ENCODE peak calls at places on chromosome 9, in nine cellular contexts. U is heart right ventricle, K is tibial nerve, N is AG04450, I is coronary artery, R is Peyer's patch, J is colonic mucosa, P is suprapubic skin, G is GM23338. O is an unnamed sample.

GRCh38 chr9:89078860-89079259 is 87.6 kb downstream of the S1PR3 start:
- DNase-seq in U (no peak), K (no peak), N (no peak), I (no peak), R (no peak), J (no peak), P (no peak), G (no peak), O (no peak)

GRCh38 chr9:105264380-105264779 is 19.9 kb downstream of the SLC44A1 start:
- DNase-seq in U (no peak), K (no peak), N (no peak), I (no peak), R (no peak), J (no peak), P (no peak), G (no peak), O (no peak)

GRCh38 chr9:86586144-86586494 is 231.9 kb upstream of the TUT7 start:
- DNase-seq in U (no peak), K (no peak), N (no peak), I (no peak), R (no peak), J (no peak), P (no peak), G (no peak), O (no peak)

GRCh38 chr9:34511160-34511513 is 11.7 kb downstream of the ENHO start:
- DNase-seq in U (no peak), K (no peak), N (no peak), I (no peak), R (no peak), J (no peak), P (no peak), G (no peak), O (no peak)

GRCh38 chr9:121650220-121651013 is 1.0 kb upstream of the DAB2IP start:
- DNase-seq in U (peak), K (no peak), N (peak), I (no peak), R (peak), J (peak), P (no peak), G (peak), O (peak)

GRCh38 chr9:127960410-127961165 is 20.2 kb downstream of the EEIG1 start:
- DNase-seq in U (no peak), K (no peak), N (no peak), I (no peak), R (no peak), J (no peak), P (no peak), G (no peak), O (no peak)

GRCh38 chr9:134735441-134736175 is 94.0 kb downstream of the COL5A1 start:
- DNase-seq in U (peak), K (peak), N (no peak), I (no peak), R (peak), J (peak), P (peak), G (no peak), O (no peak)

GRCh38 chr9:90141723-90142122 is 500.9 kb downstream of the DIRAS2 start:
- DNase-seq in U (no peak), K (no peak), N (no peak), I (no peak), R (no peak), J (no peak), P (no peak), G (peak), O (peak)

GRCh38 chr9:137486545-137487453 is 27.7 kb upstream of the NSMF start:
- DNase-seq in U (no peak), K (no peak), N (no peak), I (no peak), R (no peak), J (no peak), P (no peak), G (no peak), O (no peak)

GRCh38 chr9:89484475-89485404 is 13.2 kb downstream of the SEMA4D start:
- DNase-seq in U (no peak), K (no peak), N (no peak), I (peak), R (no peak), J (no peak), P (no peak), G (no peak), O (no peak)

GRCh38 chr9:70121818-70122436 is 78.3 kb downstream of the MAMDC2 start:
- DNase-seq in U (no peak), K (no peak), N (no peak), I (no peak), R (no peak), J (no peak), P (no peak), G (no peak), O (no peak)

GRCh38 chr9:13076616-13077015 is 202.9 kb downstream of the MPDZ start:
- DNase-seq in U (no peak), K (no peak), N (no peak), I (no peak), R (no peak), J (no peak), P (no peak), G (no peak), O (no peak)

GRCh38 chr9:13071921-13072320 is 207.6 kb downstream of the MPDZ start:
- DNase-seq in U (no peak), K (no peak), N (no peak), I (no peak), R (no peak), J (no peak), P (no peak), G (no peak), O (no peak)

GRCh38 chr9:13070612-13071595 is 208.6 kb downstream of the MPDZ start:
- DNase-seq in U (no peak), K (no peak), N (no peak), I (no peak), R (no peak), J (no peak), P (no peak), G (no peak), O (no peak)
- H3K4me3 ChIP-seq in U (no peak), K (no peak), N (no peak), I (no peak), R (no peak), J (no peak), P (no peak), G (no peak), O (no peak)

GRCh38 chr9:129434187-129434586 is 186.7 kb downstream of the C9orf50 start:
- DNase-seq in U (no peak), K (no peak), N (no peak), I (no peak), R (no peak), J (no peak), P (no peak), G (no peak), O (no peak)
- H3K27ac ChIP-seq in U (no peak), K (no peak), N (no peak), I (no peak), R (no peak), J (no peak), P (no peak), G (no peak), O (no peak)

DNA sequence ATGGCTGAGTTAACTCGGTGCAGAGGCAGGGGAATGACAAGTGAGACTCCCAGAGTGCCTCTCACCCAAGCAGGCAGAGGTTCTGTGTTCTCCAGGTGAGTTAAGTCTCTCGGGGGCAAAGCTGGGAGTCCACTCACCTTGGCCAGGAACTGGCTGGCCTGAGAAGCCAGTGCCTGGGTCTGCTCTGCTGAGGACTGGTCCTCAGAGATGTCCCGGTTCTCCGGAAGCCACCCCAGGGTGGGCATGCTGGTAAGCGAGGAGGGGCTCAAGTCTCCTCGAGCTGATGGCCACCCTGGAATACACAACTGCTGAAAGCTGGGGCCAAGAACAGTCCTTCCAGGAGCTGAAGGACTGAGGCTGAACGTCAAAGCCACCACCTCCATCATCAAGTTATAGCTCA is 20.4 kb downstream of the AKNA start:
- DNase-seq in U (no peak), K (no peak), N (no peak), I (no peak), R (no peak), J (no peak), P (no peak), G (no peak), O (no peak)
- H3K4me3 ChIP-seq in U (no peak), K (no peak), N (no peak), I (no peak), R (no peak), J (no peak), P (no peak), G (no peak), O (no peak)

GRCh38 chr9:116278326-116278725 is 124.7 kb downstream of the PAPPA start:
- DNase-seq in U (no peak), K (no peak), N (no peak), I (no peak), R (no peak), J (no peak), P (no peak), G (no peak), O (no peak)

GRCh38 chr9:116276651-116277121 is 123.1 kb downstream of the PAPPA start:
- DNase-seq in U (no peak), K (no peak), N (no peak), I (no peak), R (no peak), J (no peak), P (no peak), G (peak), O (no peak)

GRCh38 chr9:116280529-116280928 is 126.9 kb downstream of the PAPPA start:
- DNase-seq in U (no peak), K (no peak), N (no peak), I (no peak), R (no peak), J (no peak), P (no peak), G (no peak), O (no peak)

GRCh38 chr9:116282598-116282997 is 129.0 kb downstream of the PAPPA start:
- DNase-seq in U (no peak), K (no peak), N (no peak), I (no peak), R (no peak), J (no peak), P (no peak), G (peak), O (no peak)

GRCh38 chr9:116279230-116279629 is 125.6 kb downstream of the PAPPA start:
- DNase-seq in U (no peak), K (no peak), N (no peak), I (no peak), R (no peak), J (no peak), P (no peak), G (peak), O (no peak)
- H3K27ac ChIP-seq in U (no peak), K (no peak), N (no peak), I (no peak), R (no peak), J (no peak), P (no peak), G (peak), O (peak)

GRCh38 chr9:18071651-18072060 is 402.3 kb upstream of the ADAMTSL1 start:
- DNase-seq in U (no peak), K (no peak), N (no peak), I (no peak), R (no peak), J (no peak), P (no peak), G (no peak), O (no peak)
- H3K4me3 ChIP-seq in U (no peak), K (no peak), N (no peak), I (no peak), R (no peak), J (no peak), P (no peak), G (no peak), O (no peak)

GRCh38 chr9:7784472-7784871 is 15.1 kb downstream of the DMAC1 start:
- DNase-seq in U (no peak), K (no peak), N (no peak), I (no peak), R (no peak), J (no peak), P (no peak), G (no peak), O (no peak)

GRCh38 chr9:7782390-7783120 is 17.0 kb downstream of the DMAC1 start:
- DNase-seq in U (no peak), K (no peak), N (no peak), I (no peak), R (no peak), J (no peak), P (no peak), G (no peak), O (no peak)

GRCh38 chr9:7788772-7789171 is 10.8 kb downstream of the DMAC1 start:
- DNase-seq in U (no peak), K (no peak), N (no peak), I (no peak), R (no peak), J (no peak), P (no peak), G (no peak), O (no peak)

GRCh38 chr9:7783635-7784063 is 15.9 kb downstream of the DMAC1 start:
- DNase-seq in U (no peak), K (no peak), N (no peak), I (no peak), R (no peak), J (no peak), P (no peak), G (no peak), O (no peak)

DNA sequence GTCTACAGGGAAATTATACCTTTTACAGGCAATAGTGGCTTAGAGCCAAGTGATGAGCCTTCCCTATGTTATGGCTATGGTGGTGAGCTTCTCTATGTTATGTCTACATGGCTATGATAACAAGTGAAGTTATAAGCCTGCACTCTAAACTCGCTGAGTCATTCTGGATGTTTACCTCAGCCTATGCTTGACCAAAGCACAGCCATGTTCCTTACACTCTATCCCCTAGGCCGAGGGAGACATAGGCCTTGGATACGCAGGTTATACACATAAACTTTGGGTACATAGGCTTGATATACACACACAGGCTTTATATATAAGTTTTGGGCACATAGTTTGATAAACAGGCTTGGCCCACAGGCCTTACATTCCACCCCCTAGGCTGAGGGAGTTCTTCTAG is 13.8 kb downstream of the DMAC1 start:
- DNase-seq in U (no peak), K (no peak), N (no peak), I (no peak), R (no peak), J (no peak), P (no peak), G (no peak), O (no peak)
- H3K27ac ChIP-seq in U (no peak), K (no peak), N (no peak), I (no peak), R (no peak), J (no peak), P (no peak), G (no peak), O (no peak)

GRCh38 chr9:129143461-129143927 is 32.3 kb downstream of the PTPA start:
- DNase-seq in U (peak), K (no peak), N (no peak), I (peak), R (peak), J (peak), P (no peak), G (peak), O (no peak)

GRCh38 chr9:129145841-129146292 is 32.2 kb downstream of the IER5L start:
- DNase-seq in U (peak), K (no peak), N (peak), I (peak), R (no peak), J (peak), P (no peak), G (peak), O (no peak)

GRCh38 chr9:129143031-129143441 is 31.8 kb downstream of the PTPA start:
- DNase-seq in U (peak), K (peak), N (peak), I (peak), R (peak), J (peak), P (peak), G (peak), O (no peak)

GRCh38 chr9:129146441-129146933 is 31.6 kb downstream of the IER5L start:
- DNase-seq in U (no peak), K (no peak), N (no peak), I (peak), R (no peak), J (no peak), P (no peak), G (no peak), O (no peak)

GRCh38 chr9:129145316-129145715 is 32.7 kb downstream of the IER5L start:
- DNase-seq in U (no peak), K (no peak), N (no peak), I (peak), R (no peak), J (no peak), P (no peak), G (no peak), O (no peak)
- H3K4me3 ChIP-seq in U (no peak), K (no peak), N (no peak), I (no peak), R (no peak), J (no peak), P (no peak), G (no peak), O (no peak)

GRCh38 chr9:113535756-113536155 is 72.2 kb downstream of the RGS3 start:
- DNase-seq in U (no peak), K (no peak), N (no peak), I (peak), R (peak), J (no peak), P (no peak), G (no peak), O (no peak)
- H3K27ac ChIP-seq in U (peak), K (peak), N (no peak), I (peak), R (no peak), J (no peak), P (no peak), G (no peak), O (no peak)

GRCh38 chr9:94140418-94140780 is 56.1 kb downstream of the PTPDC1 start:
- DNase-seq in U (no peak), K (no peak), N (no peak), I (no peak), R (no peak), J (no peak), P (no peak), G (no peak), O (no peak)
- H3K4me3 ChIP-seq in U (peak), K (no peak), N (peak), I (peak), R (no peak), J (no peak), P (no peak), G (no peak), O (no peak)

GRCh38 chr9:111992523-111992922 is 95.9 kb downstream of the UGCG start:
- DNase-seq in U (no peak), K (no peak), N (no peak), I (no peak), R (no peak), J (no peak), P (no peak), G (no peak), O (no peak)
- H3K27ac ChIP-seq in U (no peak), K (no peak), N (no peak), I (no peak), R (no peak), J (no peak), P (no peak), G (no peak), O (no peak)

O was measured in SK-N-MC.